ENCODE peak calls at places on chromosomes 5 and 9, in nine cellular contexts. One of them, this sample, is unnamed.

GRCh38 chr5:157562111-157562581 is 13.4 kb downstream of the ADAM19 start:
- DNase-seq in activated CD4-positive, alpha-beta T cell treated with anti-CD3 and anti-CD28 coated beads for 48 hours: no peak
- DNase-seq in T47D: no peak
- DNase-seq in aorta: peak
- DNase-seq in stimulated activated CD4-positive, alpha-beta T cell treated with anti-CD3 and anti-CD28 coated beads, Interleukin-15, amount 100 ng/mL, for 1 hour: no peak
- DNase-seq in GM19239: no peak
- DNase-seq in non-pigmented ciliary epithelial cell: no peak
- DNase-seq in T1000: no peak
- DNase-seq in GM10248: no peak
- DNase-seq in this sample: no peak

GRCh38 chr5:75053286-75054109 is 1.1 kb upstream of the GCNT4 start:
- DNase-seq in activated CD4-positive, alpha-beta T cell treated with anti-CD3 and anti-CD28 coated beads for 48 hours: peak
- DNase-seq in T47D: peak
- DNase-seq in aorta: peak
- DNase-seq in stimulated activated CD4-positive, alpha-beta T cell treated with anti-CD3 and anti-CD28 coated beads, Interleukin-15, amount 100 ng/mL, for 1 hour: peak
- DNase-seq in GM19239: no peak
- DNase-seq in non-pigmented ciliary epithelial cell: no peak
- DNase-seq in T1000: peak
- DNase-seq in GM10248: peak
- DNase-seq in this sample: peak

GRCh38 chr5:172059661-172060100 is 53.2 kb upstream of the FBXW11 start:
- DNase-seq in activated CD4-positive, alpha-beta T cell treated with anti-CD3 and anti-CD28 coated beads for 48 hours: no peak
- DNase-seq in T47D: no peak
- DNase-seq in aorta: no peak
- DNase-seq in stimulated activated CD4-positive, alpha-beta T cell treated with anti-CD3 and anti-CD28 coated beads, Interleukin-15, amount 100 ng/mL, for 1 hour: no peak
- DNase-seq in GM19239: no peak
- DNase-seq in non-pigmented ciliary epithelial cell: no peak
- DNase-seq in T1000: no peak
- DNase-seq in GM10248: no peak
- DNase-seq in this sample: no peak

GRCh38 chr5:138694146-138694545 is 59.1 kb upstream of the CTNNA1 start:
- DNase-seq in activated CD4-positive, alpha-beta T cell treated with anti-CD3 and anti-CD28 coated beads for 48 hours: no peak
- DNase-seq in T47D: no peak
- DNase-seq in aorta: no peak
- DNase-seq in stimulated activated CD4-positive, alpha-beta T cell treated with anti-CD3 and anti-CD28 coated beads, Interleukin-15, amount 100 ng/mL, for 1 hour: no peak
- DNase-seq in GM19239: no peak
- DNase-seq in non-pigmented ciliary epithelial cell: no peak
- DNase-seq in T1000: no peak
- DNase-seq in GM10248: no peak
- DNase-seq in this sample: no peak

GRCh38 chr5:172640139-172640538 is 924 bp upstream of the NEURL1B start:
- DNase-seq in activated CD4-positive, alpha-beta T cell treated with anti-CD3 and anti-CD28 coated beads for 48 hours: no peak
- DNase-seq in T47D: no peak
- DNase-seq in aorta: peak
- DNase-seq in stimulated activated CD4-positive, alpha-beta T cell treated with anti-CD3 and anti-CD28 coated beads, Interleukin-15, amount 100 ng/mL, for 1 hour: no peak
- DNase-seq in GM19239: no peak
- DNase-seq in non-pigmented ciliary epithelial cell: no peak
- DNase-seq in T1000: no peak
- DNase-seq in GM10248: no peak
- DNase-seq in this sample: no peak

GRCh38 chr9:131951905-131952304 is 127.8 kb downstream of the MED27 start:
- DNase-seq in activated CD4-positive, alpha-beta T cell treated with anti-CD3 and anti-CD28 coated beads for 48 hours: no peak
- DNase-seq in T47D: no peak
- DNase-seq in aorta: peak
- DNase-seq in stimulated activated CD4-positive, alpha-beta T cell treated with anti-CD3 and anti-CD28 coated beads, Interleukin-15, amount 100 ng/mL, for 1 hour: no peak
- DNase-seq in GM19239: no peak
- DNase-seq in non-pigmented ciliary epithelial cell: no peak
- DNase-seq in T1000: no peak
- DNase-seq in GM10248: no peak
- DNase-seq in this sample: no peak

GRCh38 chr9:137240321-137240840 is 706 bp upstream of the TUBB4B start:
- DNase-seq in activated CD4-positive, alpha-beta T cell treated with anti-CD3 and anti-CD28 coated beads for 48 hours: peak
- DNase-seq in T47D: no peak
- DNase-seq in aorta: peak
- DNase-seq in stimulated activated CD4-positive, alpha-beta T cell treated with anti-CD3 and anti-CD28 coated beads, Interleukin-15, amount 100 ng/mL, for 1 hour: peak
- DNase-seq in GM19239: no peak
- DNase-seq in non-pigmented ciliary epithelial cell: no peak
- DNase-seq in T1000: peak
- DNase-seq in GM10248: peak
- DNase-seq in this sample: peak

GRCh38 chr9:38720083-38720755 is at the start of gene FAM240B:
- DNase-seq in activated CD4-positive, alpha-beta T cell treated with anti-CD3 and anti-CD28 coated beads for 48 hours: no peak
- DNase-seq in T47D: no peak
- DNase-seq in aorta: no peak
- DNase-seq in stimulated activated CD4-positive, alpha-beta T cell treated with anti-CD3 and anti-CD28 coated beads, Interleukin-15, amount 100 ng/mL, for 1 hour: no peak
- DNase-seq in GM19239: no peak
- DNase-seq in non-pigmented ciliary epithelial cell: no peak
- DNase-seq in T1000: no peak
- DNase-seq in GM10248: no peak
- DNase-seq in this sample: no peak

GRCh38 chr9:120931278-120932085 is 4.9 kb upstream of the TRAF1 start:
- DNase-seq in activated CD4-positive, alpha-beta T cell treated with anti-CD3 and anti-CD28 coated beads for 48 hours: peak
- DNase-seq in T47D: no peak
- DNase-seq in aorta: peak
- DNase-seq in stimulated activated CD4-positive, alpha-beta T cell treated with anti-CD3 and anti-CD28 coated beads, Interleukin-15, amount 100 ng/mL, for 1 hour: no peak
- DNase-seq in GM19239: peak
- DNase-seq in non-pigmented ciliary epithelial cell: no peak
- DNase-seq in T1000: no peak
- DNase-seq in GM10248: peak
- DNase-seq in this sample: peak

GRCh38 chr9:134326754-134327526 is 685 bp downstream of the RXRA start:
- DNase-seq in activated CD4-positive, alpha-beta T cell treated with anti-CD3 and anti-CD28 coated beads for 48 hours: no peak
- DNase-seq in T47D: peak
- DNase-seq in aorta: peak
- DNase-seq in stimulated activated CD4-positive, alpha-beta T cell treated with anti-CD3 and anti-CD28 coated beads, Interleukin-15, amount 100 ng/mL, for 1 hour: no peak
- DNase-seq in GM19239: peak
- DNase-seq in non-pigmented ciliary epithelial cell: no peak
- DNase-seq in T1000: no peak
- DNase-seq in GM10248: peak
- DNase-seq in this sample: peak

GRCh38 chr9:118809160-118809625 is 560.0 kb downstream of the BRINP1 start:
- DNase-seq in activated CD4-positive, alpha-beta T cell treated with anti-CD3 and anti-CD28 coated beads for 48 hours: no peak
- DNase-seq in T47D: no peak
- DNase-seq in aorta: no peak
- DNase-seq in stimulated activated CD4-positive, alpha-beta T cell treated with anti-CD3 and anti-CD28 coated beads, Interleukin-15, amount 100 ng/mL, for 1 hour: no peak
- DNase-seq in GM19239: no peak
- DNase-seq in non-pigmented ciliary epithelial cell: no peak
- DNase-seq in T1000: no peak
- DNase-seq in GM10248: no peak
- DNase-seq in this sample: no peak

GRCh38 chr5:174609116-174609515 is 115.3 kb upstream of the MSX2 start:
- DNase-seq in activated CD4-positive, alpha-beta T cell treated with anti-CD3 and anti-CD28 coated beads for 48 hours: no peak
- DNase-seq in T47D: no peak
- DNase-seq in aorta: no peak
- DNase-seq in stimulated activated CD4-positive, alpha-beta T cell treated with anti-CD3 and anti-CD28 coated beads, Interleukin-15, amount 100 ng/mL, for 1 hour: no peak
- DNase-seq in GM19239: no peak
- DNase-seq in non-pigmented ciliary epithelial cell: no peak
- DNase-seq in T1000: no peak
- DNase-seq in GM10248: no peak
- DNase-seq in this sample: no peak

GRCh38 chr5:158020555-158021418 is 161.8 kb upstream of the CLINT1 start:
- DNase-seq in activated CD4-positive, alpha-beta T cell treated with anti-CD3 and anti-CD28 coated beads for 48 hours: no peak
- DNase-seq in T47D: no peak
- DNase-seq in aorta: no peak
- DNase-seq in stimulated activated CD4-positive, alpha-beta T cell treated with anti-CD3 and anti-CD28 coated beads, Interleukin-15, amount 100 ng/mL, for 1 hour: no peak
- DNase-seq in GM19239: no peak
- DNase-seq in non-pigmented ciliary epithelial cell: no peak
- DNase-seq in T1000: no peak
- DNase-seq in GM10248: no peak
- DNase-seq in this sample: no peak

GRCh38 chr5:27038476-27038875 is at the start of gene CDH9:
- DNase-seq in activated CD4-positive, alpha-beta T cell treated with anti-CD3 and anti-CD28 coated beads for 48 hours: no peak
- DNase-seq in T47D: no peak
- DNase-seq in aorta: no peak
- DNase-seq in stimulated activated CD4-positive, alpha-beta T cell treated with anti-CD3 and anti-CD28 coated beads, Interleukin-15, amount 100 ng/mL, for 1 hour: no peak
- DNase-seq in GM19239: no peak
- DNase-seq in non-pigmented ciliary epithelial cell: no peak
- DNase-seq in T1000: no peak
- DNase-seq in GM10248: no peak
- DNase-seq in this sample: no peak

GRCh38 chr5:111735829-111736228 is 21.2 kb downstream of the NREP start:
- DNase-seq in activated CD4-positive, alpha-beta T cell treated with anti-CD3 and anti-CD28 coated beads for 48 hours: peak
- DNase-seq in T47D: no peak
- DNase-seq in aorta: no peak
- DNase-seq in stimulated activated CD4-positive, alpha-beta T cell treated with anti-CD3 and anti-CD28 coated beads, Interleukin-15, amount 100 ng/mL, for 1 hour: peak
- DNase-seq in GM19239: no peak
- DNase-seq in non-pigmented ciliary epithelial cell: peak
- DNase-seq in T1000: peak
- DNase-seq in GM10248: no peak
- DNase-seq in this sample: no peak

GRCh38 chr5:81657386-81657785 is 93.5 kb downstream of the SSBP2 start:
- DNase-seq in activated CD4-positive, alpha-beta T cell treated with anti-CD3 and anti-CD28 coated beads for 48 hours: no peak
- DNase-seq in T47D: no peak
- DNase-seq in aorta: no peak
- DNase-seq in stimulated activated CD4-positive, alpha-beta T cell treated with anti-CD3 and anti-CD28 coated beads, Interleukin-15, amount 100 ng/mL, for 1 hour: no peak
- DNase-seq in GM19239: no peak
- DNase-seq in non-pigmented ciliary epithelial cell: no peak
- DNase-seq in T1000: no peak
- DNase-seq in GM10248: no peak
- DNase-seq in this sample: no peak

GRCh38 chr9:33101104-33101951 is 24.9 kb upstream of the SMU1 start:
- DNase-seq in activated CD4-positive, alpha-beta T cell treated with anti-CD3 and anti-CD28 coated beads for 48 hours: no peak
- DNase-seq in T47D: no peak
- DNase-seq in aorta: peak
- DNase-seq in stimulated activated CD4-positive, alpha-beta T cell treated with anti-CD3 and anti-CD28 coated beads, Interleukin-15, amount 100 ng/mL, for 1 hour: no peak
- DNase-seq in GM19239: no peak
- DNase-seq in non-pigmented ciliary epithelial cell: no peak
- DNase-seq in T1000: peak
- DNase-seq in GM10248: no peak
- DNase-seq in this sample: no peak

GRCh38 chr5:172541119-172541763 is 86.9 kb upstream of the SH3PXD2B start:
- DNase-seq in activated CD4-positive, alpha-beta T cell treated with anti-CD3 and anti-CD28 coated beads for 48 hours: no peak
- DNase-seq in T47D: no peak
- DNase-seq in aorta: no peak
- DNase-seq in stimulated activated CD4-positive, alpha-beta T cell treated with anti-CD3 and anti-CD28 coated beads, Interleukin-15, amount 100 ng/mL, for 1 hour: no peak
- DNase-seq in GM19239: no peak
- DNase-seq in non-pigmented ciliary epithelial cell: no peak
- DNase-seq in T1000: no peak
- DNase-seq in GM10248: no peak
- DNase-seq in this sample: no peak

GRCh38 chr5:105740242-105740641 is 1930.5 kb downstream of the EFNA5 start:
- DNase-seq in activated CD4-positive, alpha-beta T cell treated with anti-CD3 and anti-CD28 coated beads for 48 hours: no peak
- DNase-seq in T47D: no peak
- DNase-seq in aorta: no peak
- DNase-seq in stimulated activated CD4-positive, alpha-beta T cell treated with anti-CD3 and anti-CD28 coated beads, Interleukin-15, amount 100 ng/mL, for 1 hour: no peak
- DNase-seq in GM19239: no peak
- DNase-seq in non-pigmented ciliary epithelial cell: no peak
- DNase-seq in T1000: no peak
- DNase-seq in GM10248: no peak
- DNase-seq in this sample: no peak

GRCh38 chr9:93304574-93305496 is 120.9 kb downstream of the WNK2 start:
- DNase-seq in activated CD4-positive, alpha-beta T cell treated with anti-CD3 and anti-CD28 coated beads for 48 hours: peak
- DNase-seq in T47D: peak
- DNase-seq in aorta: peak
- DNase-seq in stimulated activated CD4-positive, alpha-beta T cell treated with anti-CD3 and anti-CD28 coated beads, Interleukin-15, amount 100 ng/mL, for 1 hour: no peak
- DNase-seq in GM19239: no peak
- DNase-seq in non-pigmented ciliary epithelial cell: no peak
- DNase-seq in T1000: no peak
- DNase-seq in GM10248: peak
- DNase-seq in this sample: peak

GRCh38 chr5:59622848-59623247 is 270.7 kb downstream of the PDE4D start:
- DNase-seq in activated CD4-positive, alpha-beta T cell treated with anti-CD3 and anti-CD28 coated beads for 48 hours: no peak
- DNase-seq in T47D: no peak
- DNase-seq in aorta: no peak
- DNase-seq in stimulated activated CD4-positive, alpha-beta T cell treated with anti-CD3 and anti-CD28 coated beads, Interleukin-15, amount 100 ng/mL, for 1 hour: no peak
- DNase-seq in GM19239: no peak
- DNase-seq in non-pigmented ciliary epithelial cell: no peak
- DNase-seq in T1000: no peak
- DNase-seq in GM10248: no peak
- DNase-seq in this sample: no peak

GRCh38 chr5:38749861-38750260 is 96.0 kb upstream of the OSMR start:
- DNase-seq in activated CD4-positive, alpha-beta T cell treated with anti-CD3 and anti-CD28 coated beads for 48 hours: no peak
- DNase-seq in T47D: no peak
- DNase-seq in aorta: no peak
- DNase-seq in stimulated activated CD4-positive, alpha-beta T cell treated with anti-CD3 and anti-CD28 coated beads, Interleukin-15, amount 100 ng/mL, for 1 hour: no peak
- DNase-seq in GM19239: no peak
- DNase-seq in non-pigmented ciliary epithelial cell: no peak
- DNase-seq in T1000: no peak
- DNase-seq in GM10248: no peak
- DNase-seq in this sample: no peak

GRCh38 chr5:90866333-90866732 is 307.7 kb downstream of the ADGRV1 start:
- DNase-seq in activated CD4-positive, alpha-beta T cell treated with anti-CD3 and anti-CD28 coated beads for 48 hours: no peak
- DNase-seq in T47D: peak
- DNase-seq in aorta: no peak
- DNase-seq in stimulated activated CD4-positive, alpha-beta T cell treated with anti-CD3 and anti-CD28 coated beads, Interleukin-15, amount 100 ng/mL, for 1 hour: no peak
- DNase-seq in GM19239: peak
- DNase-seq in non-pigmented ciliary epithelial cell: peak
- DNase-seq in T1000: no peak
- DNase-seq in GM10248: peak
- DNase-seq in this sample: peak

GRCh38 chr5:148070621-148071020 is 6.8 kb downstream of the SPINK5 start:
- DNase-seq in activated CD4-positive, alpha-beta T cell treated with anti-CD3 and anti-CD28 coated beads for 48 hours: no peak
- DNase-seq in T47D: no peak
- DNase-seq in aorta: no peak
- DNase-seq in stimulated activated CD4-positive, alpha-beta T cell treated with anti-CD3 and anti-CD28 coated beads, Interleukin-15, amount 100 ng/mL, for 1 hour: no peak
- DNase-seq in GM19239: no peak
- DNase-seq in non-pigmented ciliary epithelial cell: no peak
- DNase-seq in T1000: no peak
- DNase-seq in GM10248: no peak
- DNase-seq in this sample: no peak

GRCh38 chr5:84779206-84779605 is 394.5 kb upstream of the EDIL3 start:
- DNase-seq in activated CD4-positive, alpha-beta T cell treated with anti-CD3 and anti-CD28 coated beads for 48 hours: no peak
- DNase-seq in T47D: no peak
- DNase-seq in aorta: no peak
- DNase-seq in stimulated activated CD4-positive, alpha-beta T cell treated with anti-CD3 and anti-CD28 coated beads, Interleukin-15, amount 100 ng/mL, for 1 hour: no peak
- DNase-seq in GM19239: no peak
- DNase-seq in non-pigmented ciliary epithelial cell: peak
- DNase-seq in T1000: no peak
- DNase-seq in GM10248: no peak
- DNase-seq in this sample: no peak

This sample was measured in GM20000.